ENCODE peak calls at places on chromosome 15, in four cellular contexts. P, E, C and Z are unnamed samples. For H3K36me3, the result is how much of the 10 kb centered on the place peaks cover.

GRCh38 chr15:65824031-65824743 is 32.1 kb upstream of the DENND4A start:
- DNase-seq in P (peak), E (peak), C (peak), Z (peak)

GRCh38 chr15:39584662-39585393 is 3.9 kb downstream of the THBS1 start:
- DNase-seq in P (no peak), E (no peak), C (peak), Z (no peak)

GRCh38 chr15:62068787-62069170 is 2.0 kb downstream of the C2CD4A start:
- DNase-seq in P (no peak), E (no peak), C (peak), Z (no peak)

GRCh38 chr15:70038730-70039392 is 58.9 kb downstream of the TLE3 start:
- DNase-seq in P (no peak), E (no peak), C (no peak), Z (no peak)

GRCh38 chr15:67836477-67836876 is 3.4 kb downstream of the RNU6-1 start:
- DNase-seq in P (no peak), E (peak), C (peak), Z (peak)

GRCh38 chr15:52262364-52262763 is 33.2 kb downstream of the MYO5C start:
- DNase-seq in P (no peak), E (no peak), C (no peak), Z (no peak)

GRCh38 chr15:60044636-60045273 is 40.6 kb downstream of the FOXB1 start:
- DNase-seq in P (no peak), E (peak), C (no peak), Z (no peak)

GRCh38 chr15:66178531-66178910 is 75.0 kb downstream of the MEGF11 start:
- DNase-seq in P (no peak), E (peak), C (no peak), Z (no peak)

GRCh38 chr15:38069506-38069905 is 135.1 kb downstream of the TMCO5A start:
- DNase-seq in P (peak), E (no peak), C (peak), Z (peak)

GRCh38 chr15:40050788-40051615 is 12.0 kb upstream of the SRP14 start:
- DNase-seq in P (peak), E (peak), C (peak), Z (peak)

DNA sequence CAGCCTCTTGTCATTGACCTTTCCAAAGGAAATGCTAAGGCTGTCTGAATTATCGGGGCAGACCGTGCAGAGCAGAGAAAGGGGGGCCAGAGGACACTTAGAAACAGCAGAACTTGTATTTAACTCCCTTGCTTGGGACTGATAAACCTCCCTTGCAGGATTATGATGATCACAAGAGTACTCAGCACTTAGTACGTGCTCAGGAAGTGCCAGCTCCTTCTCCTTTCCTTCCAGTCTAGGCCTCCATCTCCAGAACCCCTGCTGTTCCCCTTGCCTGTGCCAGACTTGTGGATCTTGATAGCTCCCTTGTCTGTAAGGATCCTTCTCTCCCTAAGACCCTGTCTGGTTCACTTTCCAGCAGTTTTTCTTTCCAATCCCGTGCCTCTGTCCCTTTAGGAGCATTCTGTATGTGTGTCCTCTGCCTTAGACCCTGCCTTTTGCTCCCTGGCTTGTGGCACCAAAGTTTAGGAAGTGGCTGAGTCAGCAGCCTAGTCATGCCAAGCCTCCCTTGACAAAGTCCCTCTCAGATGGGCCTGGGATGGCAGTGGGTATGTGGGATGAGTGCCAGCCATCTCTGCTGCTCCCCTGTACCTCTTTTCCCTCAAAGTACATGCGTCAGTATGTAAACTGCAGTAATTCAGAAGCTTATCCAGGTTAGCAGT is 795 bp downstream of the SORD start:
- DNase-seq in P (peak), E (peak), C (peak), Z (no peak)
- H3K36me3 ChIP-seq in P (under half), E (under half), C (under half), Z (under half)

GRCh38 chr15:55868707-55869106 is 124.7 kb downstream of the NEDD4 start:
- DNase-seq in P (no peak), E (no peak), C (no peak), Z (no peak)

GRCh38 chr15:55869660-55870059 is 123.8 kb downstream of the NEDD4 start:
- DNase-seq in P (no peak), E (no peak), C (no peak), Z (no peak)

GRCh38 chr15:55879181-55879580 is 114.2 kb downstream of the NEDD4 start:
- DNase-seq in P (no peak), E (no peak), C (peak), Z (no peak)

GRCh38 chr15:55872471-55872870 is 120.9 kb downstream of the NEDD4 start:
- DNase-seq in P (no peak), E (no peak), C (no peak), Z (no peak)

GRCh38 chr15:55873024-55873745 is 120.2 kb downstream of the NEDD4 start:
- DNase-seq in P (no peak), E (no peak), C (no peak), Z (no peak)
- H3K27ac ChIP-seq in P (peak), E (no peak), C (no peak), Z (peak)

GRCh38 chr15:64092075-64092820 is 1.4 kb downstream of the CIAO2A start:
- DNase-seq in P (no peak), E (peak), C (no peak), Z (no peak)
- H3K4me3 ChIP-seq in P (no peak), E (peak), C (peak), Z (peak)

DNA sequence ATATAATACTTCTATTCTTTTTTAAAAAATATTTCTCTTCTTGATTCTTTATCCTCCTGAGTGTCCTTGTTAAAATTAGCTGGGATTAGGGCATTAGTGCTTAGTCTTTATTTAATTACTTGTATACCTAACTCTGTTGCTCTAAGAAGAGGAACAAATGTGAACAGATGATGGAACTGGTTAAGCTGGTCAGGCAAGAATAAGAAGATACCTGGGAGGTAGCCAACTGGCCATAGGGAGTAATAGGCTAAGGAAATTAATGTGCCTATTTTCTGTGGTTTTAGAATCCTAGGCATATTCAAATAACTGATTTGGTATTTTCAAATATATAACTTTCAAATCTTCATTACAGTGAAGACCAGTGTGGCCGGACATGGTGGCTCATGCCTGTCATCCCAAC is 54.4 kb downstream of the EIF3J start:
- DNase-seq in P (no peak), E (no peak), C (no peak), Z (no peak)
- H3K36me3 ChIP-seq in P (half or more), E (under half), C (half or more), Z (under half)

GRCh38 chr15:99090938-99091337 is 13.9 kb upstream of the SYNM start:
- DNase-seq in P (no peak), E (peak), C (peak), Z (no peak)
- H3K27ac ChIP-seq in P (no peak), E (no peak), C (no peak), Z (no peak)